ENCODE peak calls at places on chromosomes 2 and 18, in eight cellular contexts. W is left lobe of liver; J is AG04450; K is CD4-positive, alpha-beta T cell; L is activated CD4-positive, alpha-beta T cell treated with anti-CD3 and anti-CD28 coated beads, Interleukin-2, amount 10 ng/mL, durations not matched to agents 7 days and 5 days; P is Karpas-422; X is Ammon's horn; T is HuH-7.5. A is an unnamed sample.

GRCh38 chr2:119756837-119757236 is 2.9 kb upstream of the PTPN4 start:
- DNase-seq in W (peak), J (no peak), K (no peak), L (no peak), P (no peak), X (peak), T (no peak), A (no peak)

GRCh38 chr2:80548469-80548868 is 243.9 kb upstream of the LRRTM1 start:
- DNase-seq in W (no peak), J (no peak), K (no peak), L (no peak), P (no peak), X (peak), T (no peak), A (no peak)

GRCh38 chr2:216936954-216937357 is 77.1 kb upstream of the TNP1 start:
- DNase-seq in W (no peak), J (no peak), K (no peak), L (no peak), P (no peak), X (no peak), T (no peak), A (no peak)

GRCh38 chr18:27621236-27621890 is 436.3 kb upstream of the CHST9 start:
- DNase-seq in W (no peak), J (no peak), K (no peak), L (no peak), P (no peak), X (no peak), T (no peak), A (no peak)

GRCh38 chr2:108823286-108823685 is 36.7 kb downstream of the CCDC138 start:
- DNase-seq in W (no peak), J (no peak), K (no peak), L (no peak), P (no peak), X (no peak), T (peak), A (no peak)

GRCh38 chr18:53796042-53796729 is 428.3 kb downstream of the MBD2 start:
- DNase-seq in W (no peak), J (peak), K (no peak), L (no peak), P (no peak), X (no peak), T (no peak), A (no peak)

GRCh38 chr18:48815581-48816324 is 135.0 kb downstream of the SMAD7 start:
- DNase-seq in W (peak), J (no peak), K (no peak), L (no peak), P (no peak), X (no peak), T (no peak), A (no peak)

GRCh38 chr18:10526211-10526949 is 553 bp downstream of the NAPG start:
- DNase-seq in W (peak), J (no peak), K (peak), L (peak), P (peak), X (peak), T (peak), A (peak)